ENCODE peak calls at places on chromosomes 5 and 9, in ten cellular contexts. C is IMR-90, N is esophagus squamous epithelium, P is pancreas, S is Peyer's patch, E is psoas muscle, A is uterus, O is hepatocyte, R is mucosa of descending colon, I is prostate gland. J is an unnamed sample.

GRCh38 chr9:89969156-89969566 is 364.3 kb downstream of the GADD45G start:
- DNase-seq in C (peak; percentile 1), N (no peak), P (no peak), S (no peak), E (no peak), A (no peak), O (peak; percentile 62), R (peak; percentile 60), I (no peak), J (no peak)

GRCh38 chr9:2017459-2018161 is 2.5 kb downstream of the SMARCA2 start:
- DNase-seq in C (peak; percentile 80), N (peak; percentile 62), P (peak; percentile 80), S (peak; percentile 86), E (peak; percentile 83), A (peak; percentile 72), O (peak; percentile 82), R (peak; percentile 86), I (peak; percentile 68), J (peak; percentile 67)

GRCh38 chr5:62017092-62017491 is 288.9 kb upstream of the KIF2A start:
- DNase-seq in C (no peak), N (no peak), P (no peak), S (no peak), E (no peak), A (no peak), O (no peak), R (no peak), I (no peak), J (no peak)

GRCh38 chr9:71937070-71937625 is 25.7 kb downstream of the C9orf85 start:
- DNase-seq in C (no peak), N (no peak), P (no peak), S (no peak), E (no peak), A (no peak), O (no peak), R (no peak), I (no peak), J (no peak)

GRCh38 chr9:113547501-113547900 is 84.0 kb downstream of the RGS3 start:
- DNase-seq in C (no peak), N (no peak), P (peak; percentile 3), S (no peak), E (no peak), A (no peak), O (no peak), R (no peak), I (no peak), J (no peak)

GRCh38 chr5:176810687-176811501 is 535 bp downstream of the UNC5A start:
- DNase-seq in C (no peak), N (no peak), P (peak; percentile 59), S (no peak), E (no peak), A (no peak), O (no peak), R (no peak), I (no peak), J (no peak)

GRCh38 chr5:172858990-172859811 is 25.1 kb downstream of the ERGIC1 start:
- DNase-seq in C (peak; percentile 93), N (no peak), P (no peak), S (peak; percentile 81), E (peak; percentile 85), A (peak; percentile 80), O (peak; percentile 74), R (peak; percentile 78), I (no peak), J (no peak)

GRCh38 chr9:131668439-131669233 is 71.2 kb downstream of the RAPGEF1 start:
- DNase-seq in C (peak; percentile 84), N (no peak), P (no peak), S (no peak), E (no peak), A (peak; percentile 37), O (peak; percentile 44), R (no peak), I (no peak), J (no peak)

GRCh38 chr5:77629553-77630245 is 8.8 kb downstream of the OTP start:
- DNase-seq in C (no peak), N (no peak), P (no peak), S (no peak), E (no peak), A (no peak), O (no peak), R (peak; percentile 26), I (no peak), J (no peak)

GRCh38 chr5:93349613-93350012 is 231.4 kb downstream of the NR2F1-AS1 start:
- DNase-seq in C (peak; percentile 89), N (no peak), P (no peak), S (no peak), E (no peak), A (no peak), O (no peak), R (no peak), I (no peak), J (no peak)

GRCh38 chr5:159178978-159179377 is 30.4 kb downstream of the RNF145 start:
- DNase-seq in C (peak; percentile 99), N (no peak), P (no peak), S (no peak), E (no peak), A (peak; percentile 38), O (peak; percentile 76), R (no peak), I (peak; percentile 36), J (no peak)

GRCh38 chr5:122140900-122141299 is 11.6 kb downstream of the ZNF474 start:
- DNase-seq in C (no peak), N (no peak), P (no peak), S (no peak), E (no peak), A (no peak), O (no peak), R (no peak), I (no peak), J (no peak)

GRCh38 chr9:78557540-78557939 is 260.6 kb downstream of the PSAT1 start:
- DNase-seq in C (peak; percentile 14), N (no peak), P (no peak), S (no peak), E (no peak), A (no peak), O (no peak), R (no peak), I (no peak), J (no peak)

GRCh38 chr5:16600397-16600796 is 16.4 kb downstream of the RETREG1 start:
- DNase-seq in C (no peak), N (no peak), P (no peak), S (no peak), E (peak; percentile 44), A (peak; percentile 24), O (peak; percentile 19), R (no peak), I (no peak), J (no peak)

GRCh38 chr5:140073296-140073695 is 30.2 kb upstream of the NRG2 start:
- DNase-seq in C (peak; percentile 17), N (no peak), P (no peak), S (no peak), E (no peak), A (no peak), O (peak; percentile 25), R (no peak), I (no peak), J (no peak)

GRCh38 chr9:135498381-135499126 is 1.9 kb upstream of the MRPS2 start:
- DNase-seq in C (no peak), N (no peak), P (peak; percentile 39), S (peak; percentile 46), E (no peak), A (no peak), O (no peak), R (peak; percentile 23), I (no peak), J (no peak)

GRCh38 chr9:135500525-135501260 is at the start of gene MRPS2:
- DNase-seq in C (peak; percentile 81), N (peak; percentile 41), P (peak; percentile 95), S (peak; percentile 91), E (peak; percentile 90), A (peak; percentile 72), O (peak; percentile 95), R (peak; percentile 94), I (peak; percentile 76), J (peak; percentile 85)

GRCh38 chr9:135501261-135502167 is 1.0 kb downstream of the MRPS2 start:
- DNase-seq in C (no peak), N (no peak), P (peak; percentile 52), S (no peak), E (no peak), A (no peak), O (no peak), R (peak; percentile 34), I (no peak), J (no peak)

GRCh38 chr9:135500071-135500524 is 384 bp upstream of the MRPS2 start:
- DNase-seq in C (peak; percentile 44), N (no peak), P (no peak), S (no peak), E (no peak), A (no peak), O (no peak), R (no peak), I (no peak), J (no peak)

GRCh38 chr9:135499326-135500070 is 984 bp upstream of the MRPS2 start:
- DNase-seq in C (peak; percentile 84), N (peak; percentile 52), P (peak; percentile 97), S (peak; percentile 97), E (peak; percentile 97), A (peak; percentile 94), O (peak; percentile 96), R (peak; percentile 97), I (peak; percentile 87), J (peak; percentile 81)
- TF ChIP-seq CTCF in C (no peak), N (no peak), P (no peak), S (no peak), E (no peak), A (peak; percentile 48), O (no peak), R (no peak), I (no peak), J (no peak)

GRCh38 chr5:165321912-165322311 is 1816.5 kb downstream of the MAT2B start:
- DNase-seq in C (peak; percentile 77), N (no peak), P (no peak), S (no peak), E (no peak), A (no peak), O (no peak), R (no peak), I (no peak), J (no peak)
- H3K9me3 ChIP-seq in C (peaks cover 5% of the 10 kb centered on the region), N (no peaks in the 10 kb centered on the region), P (no peaks in the 10 kb centered on the region), S (no peaks in the 10 kb centered on the region), E (no peaks in the 10 kb centered on the region), A (no peaks in the 10 kb centered on the region), O (no peaks in the 10 kb centered on the region), R (no peaks in the 10 kb centered on the region), I (no peaks in the 10 kb centered on the region), J (no peaks in the 10 kb centered on the region)

DNA sequence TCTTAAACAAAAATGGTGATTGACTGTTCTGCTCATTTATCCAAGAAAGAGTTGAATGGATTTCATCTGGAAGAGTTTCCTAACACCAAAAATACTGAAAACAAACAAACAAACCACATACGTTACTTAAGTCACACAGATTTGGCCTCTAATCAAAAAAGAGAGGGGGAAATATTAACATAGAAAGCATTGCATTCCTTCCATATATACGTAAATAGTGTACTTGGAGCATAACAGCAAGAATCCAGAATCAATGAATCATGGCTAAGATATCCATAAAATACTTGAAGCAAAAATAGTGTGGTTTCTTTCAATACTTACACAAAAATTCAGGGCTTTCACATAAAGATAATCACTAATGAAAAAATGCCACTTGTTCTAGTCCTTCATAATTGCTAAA is 189.8 kb upstream of the MAP3K1 start:
- DNase-seq in C (peak; percentile 96), N (no peak), P (no peak), S (no peak), E (no peak), A (no peak), O (no peak), R (no peak), I (no peak), J (no peak)
- TF ChIP-seq CTCF in C (no peak), N (no peak), P (no peak), S (no peak), E (no peak), A (no peak), O (no peak), R (no peak), I (no peak), J (no peak)

GRCh38 chr5:6804766-6805165 is 91.5 kb downstream of the TENT4A start:
- DNase-seq in C (peak; percentile 33), N (no peak), P (no peak), S (no peak), E (no peak), A (no peak), O (no peak), R (no peak), I (no peak), J (no peak)
- H3K9me3 ChIP-seq in C (no peaks in the 10 kb centered on the region), N (peaks cover 6% of the 10 kb centered on the region), P (peaks cover 5% of the 10 kb centered on the region), S (no peaks in the 10 kb centered on the region), E (peaks cover 3% of the 10 kb centered on the region), A (no peaks in the 10 kb centered on the region), O (no peaks in the 10 kb centered on the region), R (no peaks in the 10 kb centered on the region), I (no peaks in the 10 kb centered on the region), J (no peaks in the 10 kb centered on the region)

J was measured in breast epithelium.